ENCODE peak calls at places on chromosomes 3 and 15, in seven cellular contexts. O, W, A, H, B, R and Q are unnamed samples. For H3K27me3, the result is how much of the 10 kb centered on the place peaks cover.

GRCh38 chr3:183631715-183632114 is 3.7 kb upstream of the KLHL24 start:
- DNase-seq in O (no peak), W (no peak), A (no peak), H (no peak), B (no peak), R (no peak), Q (no peak)

GRCh38 chr15:93221754-93222153 is 132.7 kb upstream of the RGMA start:
- DNase-seq in O (no peak), W (no peak), A (no peak), H (no peak), B (no peak), R (no peak), Q (no peak)

GRCh38 chr3:45205126-45205525 is 21.0 kb downstream of the TMEM158 start:
- DNase-seq in O (no peak), W (no peak), A (no peak), H (no peak), B (no peak), R (no peak), Q (no peak)

GRCh38 chr15:47975422-47975821 is 145.4 kb upstream of the SLC24A5 start:
- DNase-seq in O (no peak), W (no peak), A (no peak), H (no peak), B (no peak), R (no peak), Q (no peak)

GRCh38 chr15:70358871-70359647 is 261.3 kb upstream of the TLE3 start:
- DNase-seq in O (no peak), W (no peak), A (peak), H (no peak), B (no peak), R (no peak), Q (no peak)

GRCh38 chr15:62165793-62166380 is 802 bp upstream of the C2CD4B start:
- DNase-seq in O (no peak), W (no peak), A (no peak), H (no peak), B (no peak), R (no peak), Q (no peak)

GRCh38 chr15:31489801-31490646 is 163.4 kb downstream of the KLF13 start:
- DNase-seq in O (no peak), W (peak), A (peak), H (peak), B (no peak), R (peak), Q (peak)

GRCh38 chr3:124276863-124277515 is 285.1 kb upstream of the ROPN1 start:
- DNase-seq in O (no peak), W (no peak), A (no peak), H (no peak), B (no peak), R (no peak), Q (no peak)

GRCh38 chr3:15271785-15272381 is 60.5 kb downstream of the SH3BP5 start:
- DNase-seq in O (peak), W (no peak), A (peak), H (peak), B (peak), R (peak), Q (peak)

GRCh38 chr3:94225176-94225742 is 162.4 kb downstream of the NSUN3 start:
- DNase-seq in O (no peak), W (no peak), A (no peak), H (no peak), B (no peak), R (no peak), Q (no peak)

GRCh38 chr3:11288786-11289637 is 16.8 kb downstream of the ATG7 start:
- DNase-seq in O (no peak), W (peak), A (no peak), H (no peak), B (no peak), R (no peak), Q (peak)

GRCh38 chr3:127688416-127689265 is 15.9 kb downstream of the ABTB1 start:
- DNase-seq in O (no peak), W (no peak), A (no peak), H (no peak), B (no peak), R (peak), Q (no peak)

GRCh38 chr3:123153124-123153523 is 48.6 kb upstream of the SEC22A start:
- DNase-seq in O (no peak), W (no peak), A (peak), H (no peak), B (no peak), R (no peak), Q (peak)

GRCh38 chr15:74821790-74822158 is 4.7 kb upstream of the CPLX3 start:
- DNase-seq in O (no peak), W (no peak), A (no peak), H (no peak), B (no peak), R (no peak), Q (no peak)
- H3K27me3 ChIP-seq in O (under half), W (under half), A (under half), H (under half), B (under half), R (under half), Q (under half)

DNA sequence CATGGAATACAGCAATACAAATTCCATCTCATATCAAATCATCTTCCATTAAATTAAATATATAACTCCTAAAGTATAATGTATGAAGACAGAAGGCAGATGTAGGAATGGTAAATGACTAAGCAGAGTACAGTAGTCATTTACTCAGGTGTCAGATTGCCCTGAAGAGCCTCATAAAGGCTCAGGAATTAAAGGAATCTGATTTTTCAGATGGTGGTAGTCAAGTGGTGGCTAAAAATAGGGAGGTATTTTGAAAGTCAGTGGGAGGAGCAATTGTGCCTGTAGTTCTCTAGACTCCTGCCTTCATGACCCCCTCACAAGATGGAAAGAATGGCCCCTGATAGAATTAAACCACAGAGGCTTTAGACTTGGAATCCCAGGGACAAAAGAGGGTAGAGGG is 142.7 kb upstream of the SYNPR start:
- DNase-seq in O (no peak), W (no peak), A (no peak), H (no peak), B (no peak), R (no peak), Q (no peak)
- H3K4me3 ChIP-seq in O (no peak), W (no peak), A (no peak), H (no peak), B (no peak), R (no peak), Q (no peak)

GRCh38 chr15:57496594-57496945 is 95.1 kb upstream of the MYZAP start:
- DNase-seq in O (no peak), W (no peak), A (no peak), H (no peak), B (no peak), R (no peak), Q (no peak)
- TF ChIP-seq CTCF in O (no peak), W (no peak), A (no peak), H (no peak), B (no peak), R (no peak), Q (no peak)

DNA sequence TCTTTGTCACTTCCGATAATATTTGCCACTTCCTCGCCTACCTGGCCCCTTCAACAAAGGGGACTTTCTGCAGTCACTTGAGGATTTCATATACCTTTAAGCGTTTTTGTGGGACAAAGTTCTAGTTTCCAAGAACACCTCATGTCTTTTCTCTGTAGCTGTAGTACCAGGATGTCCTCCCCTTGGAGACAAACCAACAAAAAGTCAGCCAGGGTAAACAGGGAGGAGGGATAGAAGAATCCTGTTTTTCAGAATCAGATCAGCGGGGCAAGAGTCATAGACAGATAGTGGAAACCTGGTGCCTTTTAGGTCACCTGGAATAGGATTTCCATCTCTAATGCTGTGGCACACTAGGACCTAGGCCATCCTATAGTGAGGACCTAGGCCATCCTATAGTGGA is 4.5 kb downstream of the LRRC3B start:
- DNase-seq in O (no peak), W (no peak), A (no peak), H (no peak), B (no peak), R (no peak), Q (no peak)
- H3K27me3 ChIP-seq in O (under half), W (under half), A (under half), H (under half), B (under half), R (under half), Q (under half)

GRCh38 chr3:152353578-152353977 is 84.8 kb downstream of the MBNL1 start:
- DNase-seq in O (no peak), W (no peak), A (no peak), H (no peak), B (no peak), R (no peak), Q (no peak)
- H3K4me3 ChIP-seq in O (no peak), W (no peak), A (no peak), H (no peak), B (no peak), R (no peak), Q (no peak)

DNA sequence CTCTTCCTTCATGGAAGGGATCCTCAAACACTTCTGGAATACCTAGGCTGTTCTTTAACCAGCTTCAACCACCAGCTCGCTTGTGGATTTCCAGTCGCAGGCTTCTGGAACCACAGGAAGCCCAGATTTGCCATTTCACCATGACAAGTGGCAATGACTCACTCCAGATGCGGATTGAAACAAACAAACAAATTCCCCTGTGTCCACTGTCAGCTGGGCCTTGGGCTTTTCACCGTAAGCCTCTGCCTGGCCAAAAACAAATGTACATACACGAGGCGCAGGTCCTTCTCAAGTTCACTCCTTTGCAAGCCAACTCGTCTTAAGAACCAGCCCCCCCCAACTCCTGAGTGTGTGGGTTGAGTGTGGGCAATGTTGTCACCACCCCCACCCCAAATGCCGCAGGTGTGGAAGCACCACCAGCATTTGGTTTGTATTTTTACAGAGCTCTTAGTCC is 8.8 kb downstream of the BCL6 start:
- DNase-seq in O (no peak), W (no peak), A (no peak), H (no peak), B (no peak), R (no peak), Q (no peak)
- TF ChIP-seq CTCF in O (no peak), W (no peak), A (no peak), H (no peak), B (no peak), R (no peak), Q (no peak)

GRCh38 chr3:198061119-198062067 is 101.4 kb downstream of the LMLN start:
- DNase-seq in O (no peak), W (no peak), A (no peak), H (no peak), B (no peak), R (no peak), Q (no peak)
- H3K27me3 ChIP-seq in O (under half), W (under half), A (under half), H (under half), B (under half), R (under half), Q (under half)

GRCh38 chr3:143951351-143951971 is 20.2 kb upstream of the DIPK2A start:
- DNase-seq in O (no peak), W (peak), A (no peak), H (no peak), B (no peak), R (no peak), Q (no peak)
- H3K4me3 ChIP-seq in O (no peak), W (no peak), A (no peak), H (no peak), B (no peak), R (no peak), Q (no peak)

GRCh38 chr3:28800203-28800602 is 451.6 kb upstream of the AZI2 start:
- DNase-seq in O (no peak), W (no peak), A (no peak), H (no peak), B (no peak), R (no peak), Q (no peak)

DNA sequence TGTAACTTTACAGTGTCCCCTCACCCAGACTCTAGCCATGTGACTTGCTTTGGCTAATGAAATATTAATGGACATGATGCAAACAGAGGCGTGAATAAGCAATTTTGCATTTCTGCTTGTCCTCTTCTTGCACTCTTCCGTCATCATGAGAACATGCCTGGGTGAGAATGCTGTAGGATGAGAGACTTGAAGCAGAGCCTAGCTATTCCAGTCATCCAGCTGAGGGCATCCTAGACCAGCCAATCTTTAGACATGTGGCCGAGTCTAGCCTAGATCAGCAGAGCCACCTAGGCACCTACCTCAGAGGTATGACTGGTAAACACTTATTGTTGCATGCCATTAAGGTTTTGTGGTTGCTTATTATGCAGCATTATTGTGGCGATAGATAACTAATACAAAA is 450.5 kb upstream of the AZI2 start:
- DNase-seq in O (no peak), W (no peak), A (no peak), H (no peak), B (no peak), R (no peak), Q (no peak)
- TF ChIP-seq CTCF in O (no peak), W (peak), A (no peak), H (no peak), B (no peak), R (no peak), Q (no peak)